ENCODE peak calls at places on chromosomes 5 and 9, in nine cellular contexts. D is CD8-positive, alpha-beta memory T cell; R is bronchial epithelial cell; S is cerebellar nuclear complex; K is AG10803; U is ACHN; O is GM23248; X is adipocyte; I is CD8-positive, alpha-beta T cell. J is an unnamed sample.

GRCh38 chr5:58294598-58295298 is 165.1 kb downstream of the PLK2 start:
- DNase-seq in R (peak), K (peak), X (no peak), D (no peak), S (no peak), I (no peak), O (peak), U (peak), J (no peak)

GRCh38 chr5:111231053-111231586 is 6.9 kb downstream of the CAMK4 start:
- DNase-seq in K (no peak), U (no peak), O (no peak), I (no peak), R (no peak), X (no peak), D (peak), S (no peak), J (no peak)

GRCh38 chr5:32538031-32538547 is 47.3 kb upstream of the SUB1 start:
- DNase-seq in I (no peak), X (no peak), U (no peak), S (no peak), D (no peak), R (peak), K (no peak), O (no peak), J (peak)

GRCh38 chr9:5509573-5509972 is 758 bp upstream of the PDCD1LG2 start:
- DNase-seq in D (no peak), K (peak), I (no peak), X (peak), O (peak), S (no peak), R (peak), U (peak), J (no peak)

GRCh38 chr9:77789891-77790290 is 141.8 kb upstream of the GNA14 start:
- DNase-seq in O (no peak), S (no peak), I (no peak), D (no peak), K (no peak), R (no peak), X (no peak), U (no peak), J (no peak)

GRCh38 chr5:79971156-79971555 is 19.9 kb downstream of the MTX3 start:
- DNase-seq in S (no peak), X (peak), O (peak), U (no peak), K (peak), R (peak), D (no peak), I (no peak), J (no peak)

GRCh38 chr5:42949348-42950090 is 90.6 kb downstream of the ANXA2R start:
- DNase-seq in R (peak), D (peak), U (no peak), O (peak), I (peak), S (no peak), K (peak), X (peak), J (peak)

GRCh38 chr5:145887217-145887616 is 14.4 kb upstream of the GRXCR2 start:
- DNase-seq in U (no peak), D (no peak), O (no peak), R (peak), S (no peak), I (no peak), K (no peak), X (no peak), J (no peak)

GRCh38 chr5:91028518-91028956 is 354.6 kb downstream of the ARRDC3 start:
- DNase-seq in K (no peak), U (no peak), D (no peak), X (no peak), R (no peak), S (no peak), I (no peak), O (no peak), J (no peak)

GRCh38 chr5:140881889-140882590 is at the start of gene PCDHA13:
- DNase-seq in O (peak), U (no peak), S (no peak), I (no peak), K (no peak), R (peak), X (peak), D (no peak), J (no peak)

GRCh38 chr9:76818271-76818670 is 54.0 kb downstream of the PCA3 start:
- DNase-seq in R (peak), S (no peak), D (no peak), I (no peak), X (peak), K (peak), U (peak), O (peak), J (peak)

GRCh38 chr9:129750010-129750409 is 2.8 kb downstream of the PTGES start:
- DNase-seq in R (peak), D (no peak), O (peak), X (peak), U (no peak), K (peak), S (no peak), I (no peak), J (no peak)

GRCh38 chr5:79546782-79547428 is 33.0 kb upstream of the HOMER1 start:
- DNase-seq in D (no peak), R (no peak), O (peak), U (no peak), I (no peak), K (peak), S (no peak), X (peak), J (no peak)

GRCh38 chr9:137470785-137471184 is 11.7 kb upstream of the NSMF start:
- DNase-seq in O (no peak), D (no peak), R (no peak), U (no peak), S (no peak), X (no peak), I (no peak), K (no peak), J (no peak)

GRCh38 chr5:130549884-130550552 is 615.0 kb downstream of the HINT1 start:
- DNase-seq in S (no peak), D (no peak), K (peak), O (peak), R (peak), U (peak), X (peak), I (no peak), J (no peak)

GRCh38 chr5:116032094-116032517 is at the start of gene ARL14EPL:
- DNase-seq in O (peak), D (no peak), S (no peak), X (peak), K (peak), I (no peak), R (peak), U (peak), J (peak)

GRCh38 chr9:93958121-93958874 is 3.1 kb upstream of the BARX1 start:
- DNase-seq in R (no peak), U (no peak), O (no peak), D (no peak), I (no peak), X (no peak), S (no peak), K (no peak), J (no peak)

GRCh38 chr5:66744040-66744439 is 147.8 kb downstream of the MAST4 start:
- DNase-seq in K (no peak), X (no peak), I (no peak), R (peak), D (no peak), O (peak), S (no peak), U (no peak), J (peak)

GRCh38 chr9:17332129-17332528 is 197.3 kb downstream of the CNTLN start:
- DNase-seq in I (no peak), K (no peak), R (no peak), U (no peak), O (no peak), X (no peak), S (no peak), D (no peak), J (no peak)

GRCh38 chr5:87729786-87730185 is 317.1 kb upstream of the CCNH start:
- DNase-seq in O (no peak), X (no peak), U (no peak), R (no peak), D (no peak), K (no peak), I (no peak), S (no peak), J (no peak)

GRCh38 chr5:150377964-150378694 is 20.6 kb downstream of the TCOF1 start:
- DNase-seq in I (no peak), O (peak), U (peak), R (peak), X (peak), S (no peak), K (peak), D (no peak), J (no peak)

GRCh38 chr9:124428751-124429529 is 13.7 kb upstream of the PSMB7 start:
- DNase-seq in R (no peak), I (no peak), U (no peak), X (no peak), O (no peak), D (no peak), S (no peak), K (no peak), J (no peak)

GRCh38 chr5:73370620-73371583 is 77.7 kb downstream of the FOXD1 start:
- DNase-seq in D (no peak), R (peak), O (peak), X (peak), S (no peak), I (no peak), K (peak), U (peak), J (no peak)

GRCh38 chr5:113122053-113122452 is 145.5 kb downstream of the DCP2 start:
- DNase-seq in D (no peak), U (no peak), I (no peak), R (peak), X (peak), K (peak), S (no peak), O (peak), J (peak)

GRCh38 chr5:179806250-179807045 is at the start of gene MGAT4B:
- DNase-seq in R (peak), O (peak), S (no peak), X (peak), D (peak), U (peak), K (peak), I (peak), J (peak)

GRCh38 chr9:89361031-89361430 is 42.7 kb downstream of the SECISBP2 start:
- DNase-seq in S (no peak), K (no peak), X (no peak), D (no peak), U (no peak), R (no peak), O (no peak), I (no peak), J (no peak)

GRCh38 chr9:107999890-108000289 is 510.3 kb upstream of the KLF4 start:
- DNase-seq in K (peak), R (no peak), D (no peak), U (no peak), I (no peak), S (no peak), O (peak), X (no peak), J (no peak)

GRCh38 chr9:79768199-79768598 is 196.4 kb downstream of the TLE4 start:
- DNase-seq in D (no peak), K (peak), U (no peak), I (no peak), R (no peak), S (no peak), O (peak), X (peak), J (no peak)

GRCh38 chr5:57780306-57780958 is 297.8 kb upstream of the ACTBL2 start:
- DNase-seq in R (no peak), O (no peak), S (no peak), U (peak), X (no peak), K (peak), D (no peak), I (no peak), J (peak)

GRCh38 chr5:113034182-113034773 is 57.7 kb downstream of the DCP2 start:
- DNase-seq in U (no peak), D (no peak), O (peak), I (no peak), R (no peak), X (peak), K (peak), S (no peak), J (no peak)

GRCh38 chr5:107831612-107832395 is 161.1 kb upstream of the EFNA5 start:
- DNase-seq in U (no peak), K (peak), I (no peak), R (no peak), S (no peak), D (no peak), X (peak), O (peak), J (no peak)

GRCh38 chr9:86093788-86094555 is 5.4 kb downstream of the GOLM1 start:
- DNase-seq in K (no peak), R (peak), S (no peak), U (no peak), O (no peak), I (no peak), D (no peak), X (no peak), J (no peak)

GRCh38 chr5:176768174-176768970 is 42.0 kb upstream of the UNC5A start:
- DNase-seq in R (no peak), D (no peak), S (no peak), U (no peak), X (no peak), K (no peak), O (no peak), I (no peak), J (no peak)

GRCh38 chr9:14909631-14910177 is 524 bp downstream of the FREM1 start:
- DNase-seq in D (no peak), K (no peak), I (no peak), U (no peak), O (no peak), X (no peak), S (no peak), R (no peak), J (no peak)

GRCh38 chr9:122158202-122158601 is 1.4 kb downstream of the NDUFA8 start:
- DNase-seq in K (peak), D (peak), O (peak), I (no peak), S (no peak), R (peak), X (peak), U (peak), J (no peak)

GRCh38 chr5:173602423-173602822 is 14.0 kb downstream of the BOD1 start:
- DNase-seq in S (no peak), R (no peak), U (no peak), I (no peak), O (peak), X (peak), D (no peak), K (peak), J (peak)

GRCh38 chr9:80951675-80952074 is 737.7 kb downstream of the TLE1 start:
- DNase-seq in K (no peak), D (no peak), O (peak), S (no peak), X (no peak), R (no peak), I (no peak), U (no peak), J (no peak)

GRCh38 chr9:136513191-136513590 is 30.4 kb upstream of the SEC16A start:
- DNase-seq in S (no peak), O (no peak), R (no peak), X (no peak), I (no peak), K (no peak), D (no peak), U (no peak), J (no peak)